ENCODE peak calls at places on chromosomes 3 and 15, in nine cellular contexts. A, L, F, K, M, T, Z, U and I are unnamed samples.

GRCh38 chr15:63255485-63255990 is 21.9 kb upstream of the APH1B start:
- DNase-seq in L (no peak), U (no peak), F (no peak), K (no peak), A (no peak), M (peak; percentile 37), Z (no peak), T (no peak), I (no peak)

GRCh38 chr15:42144841-42145375 is 11.5 kb downstream of the PLA2G4F start:
- DNase-seq in K (no peak), L (no peak), F (no peak), A (no peak), Z (no peak), M (no peak), T (no peak), U (no peak), I (no peak)

GRCh38 chr3:97971679-97972567 is at the start of gene RIOX2:
- DNase-seq in M (peak; percentile 68), F (peak; percentile 78), U (peak; percentile 49), K (peak; percentile 81), L (peak; percentile 64), T (peak; percentile 78), A (peak; percentile 71), Z (peak; percentile 56), I (peak; percentile 63)

GRCh38 chr3:175059788-175060187 is 200.7 kb downstream of the NAALADL2 start:
- DNase-seq in T (no peak), K (no peak), Z (no peak), L (no peak), M (no peak), A (no peak), U (no peak), F (no peak), I (no peak)

GRCh38 chr15:77025471-77025901 is 30.6 kb downstream of the PSTPIP1 start:
- DNase-seq in A (no peak), F (no peak), Z (no peak), K (no peak), L (no peak), M (no peak), U (no peak), T (no peak), I (no peak)

GRCh38 chr15:70526221-70526973 is 237.0 kb downstream of the UACA start:
- DNase-seq in Z (no peak), A (peak; percentile 90), U (peak; percentile 86), T (no peak), M (peak; percentile 84), L (no peak), K (no peak), F (peak; percentile 48), I (no peak)

GRCh38 chr3:46112296-46112695 is 85.0 kb upstream of the XCR1 start:
- DNase-seq in U (no peak), K (no peak), F (no peak), L (no peak), A (peak; percentile 94), Z (no peak), M (no peak), T (no peak), I (no peak)

GRCh38 chr3:171348121-171348520 is 112.1 kb downstream of the TNIK start:
- DNase-seq in L (no peak), F (peak; percentile 68), Z (no peak), K (no peak), T (no peak), A (no peak), U (no peak), M (no peak), I (no peak)

GRCh38 chr15:96347181-96348111 is 16.9 kb downstream of the NR2F2 start:
- DNase-seq in K (peak; percentile 56), U (no peak), F (peak; percentile 67), T (no peak), Z (no peak), M (no peak), A (no peak), L (no peak), I (no peak)

GRCh38 chr15:101446527-101447167 is 42.9 kb downstream of the PCSK6 start:
- DNase-seq in M (no peak), U (no peak), L (no peak), Z (no peak), A (peak; percentile 8), F (no peak), K (no peak), T (peak; percentile 18), I (no peak)

GRCh38 chr3:128720891-128721290 is 5.1 kb upstream of the RAB7A start:
- DNase-seq in M (no peak), Z (no peak), K (no peak), A (no peak), T (no peak), L (no peak), F (no peak), U (no peak), I (no peak)

GRCh38 chr3:20096135-20096685 is 56.0 kb downstream of the KAT2B start:
- DNase-seq in U (no peak), T (no peak), K (no peak), M (no peak), F (peak; percentile 48), L (no peak), A (no peak), Z (no peak), I (no peak)

GRCh38 chr15:24858737-24859601 is 95.8 kb upstream of the SNRPN start:
- DNase-seq in M (no peak), A (no peak), F (peak; percentile 8), K (no peak), T (no peak), U (no peak), L (no peak), Z (no peak), I (no peak)

GRCh38 chr3:15295506-15295905 is 36.9 kb downstream of the SH3BP5 start:
- DNase-seq in Z (no peak), F (peak; percentile 96), T (no peak), K (no peak), A (peak; percentile 65), U (no peak), M (no peak), L (no peak), I (no peak)

GRCh38 chr3:44427683-44428082 is 49.8 kb downstream of the ZNF445 start:
- DNase-seq in T (no peak), M (peak; percentile 14), A (no peak), F (no peak), U (no peak), L (no peak), K (no peak), Z (no peak), I (no peak)

GRCh38 chr15:98658831-98659699 is 10.7 kb downstream of the IGF1R start:
- DNase-seq in K (no peak), F (peak; percentile 76), Z (no peak), M (peak; percentile 74), L (no peak), T (no peak), A (peak; percentile 66), U (peak; percentile 25), I (no peak)

GRCh38 chr3:48795997-48796732 is 51.5 kb downstream of the PRKAR2A start:
- DNase-seq in K (no peak), L (no peak), F (no peak), M (no peak), T (no peak), U (no peak), A (no peak), Z (no peak), I (no peak)

GRCh38 chr3:186110975-186111974 is 2.4 kb upstream of the ETV5 start:
- DNase-seq in T (no peak), Z (no peak), A (no peak), M (no peak), U (no peak), F (no peak), K (no peak), L (no peak), I (no peak)

GRCh38 chr15:51312754-51313390 is 25.5 kb downstream of the CYP19A1 start:
- DNase-seq in T (no peak), L (no peak), A (peak; percentile 40), Z (no peak), M (no peak), U (no peak), F (no peak), K (no peak), I (no peak)

GRCh38 chr3:29279276-29279675 is 1.6 kb upstream of the RBMS3 start:
- DNase-seq in U (no peak), T (no peak), K (no peak), L (no peak), M (no peak), Z (no peak), A (no peak), F (no peak), I (no peak)

GRCh38 chr3:171134170-171134569 is 107.7 kb upstream of the SLC2A2 start:
- DNase-seq in Z (no peak), F (peak; percentile 7), T (no peak), K (no peak), A (no peak), L (no peak), M (no peak), U (no peak), I (no peak)

GRCh38 chr3:51396401-51396800 is 5.3 kb downstream of the RBM15B start:
- DNase-seq in A (no peak), U (no peak), K (no peak), F (no peak), M (no peak), L (no peak), Z (no peak), T (no peak), I (no peak)

GRCh38 chr3:121330586-121330985 is 215.2 kb downstream of the POLQ start:
- DNase-seq in K (no peak), U (no peak), L (no peak), F (no peak), Z (no peak), T (no peak), A (no peak), M (peak; percentile 62), I (no peak)

GRCh38 chr3:17640466-17640865 is 102.0 kb downstream of the TBC1D5 start:
- DNase-seq in M (no peak), F (peak; percentile 29), Z (no peak), L (no peak), U (no peak), A (peak; percentile 64), T (no peak), K (no peak), I (no peak)

GRCh38 chr3:130700541-130700940 is 46.1 kb downstream of the PIK3R4 start:
- DNase-seq in A (no peak), U (no peak), Z (no peak), K (no peak), L (no peak), M (no peak), T (no peak), F (peak; percentile 55), I (no peak)

GRCh38 chr3:141331370-141332318 is 36.7 kb upstream of the ZBTB38 start:
- DNase-seq in Z (no peak), A (peak; percentile 99), U (no peak), M (peak; percentile 69), K (peak; percentile 75), L (no peak), T (no peak), F (peak; percentile 94), I (no peak)

GRCh38 chr3:44939581-44940036 is 36.4 kb downstream of the ZDHHC3 start:
- DNase-seq in A (no peak), T (no peak), Z (peak; percentile 6), F (peak; percentile 41), K (peak; percentile 22), L (no peak), U (no peak), M (no peak), I (no peak)